ENCODE peak calls at places on chromosome 1, in seven cellular contexts. G, Z, H, I, E, C and L are unnamed samples.

GRCh38 chr1:36149973-36150295 is 648 bp upstream of the TRAPPC3 start:
- DNase-seq in I (no peak), E (no peak), H (no peak), Z (no peak), C (no peak), G (no peak), L (no peak)

GRCh38 chr1:7644906-7645750 is 126.0 kb upstream of the VAMP3 start:
- DNase-seq in Z (no peak), G (no peak), E (no peak), C (no peak), I (no peak), H (peak), L (no peak)

GRCh38 chr1:156708245-156708661 is 2.9 kb upstream of the CRABP2 start:
- DNase-seq in E (no peak), I (no peak), C (no peak), H (no peak), G (no peak), Z (no peak), L (no peak)

GRCh38 chr1:37517569-37517968 is 3.0 kb upstream of the MEAF6 start:
- DNase-seq in C (no peak), E (no peak), G (no peak), Z (no peak), I (no peak), H (no peak), L (no peak)

GRCh38 chr1:2104621-2105427 is 54.6 kb downstream of the PRKCZ start:
- DNase-seq in I (peak), Z (no peak), C (no peak), E (no peak), G (no peak), H (no peak), L (peak)

GRCh38 chr1:183218981-183219621 is 33.0 kb downstream of the LAMC2 start:
- DNase-seq in I (no peak), E (no peak), C (no peak), H (peak), Z (peak), G (peak), L (no peak)

GRCh38 chr1:212609701-212610574 is 1.4 kb downstream of the ATF3 start:
- DNase-seq in Z (no peak), G (no peak), E (no peak), I (no peak), C (no peak), H (peak), L (no peak)

GRCh38 chr1:165376041-165376810 is 19.7 kb upstream of the LMX1A start:
- DNase-seq in C (peak), Z (no peak), H (no peak), I (no peak), E (peak), G (no peak), L (peak)

GRCh38 chr1:41255978-41256377 is 13.9 kb upstream of the SCMH1 start:
- DNase-seq in E (no peak), Z (no peak), H (no peak), C (peak), I (no peak), G (no peak), L (no peak)

GRCh38 chr1:145963218-145964019 is 956 bp downstream of the ANKRD34A start:
- DNase-seq in Z (no peak), G (no peak), E (no peak), I (no peak), C (peak), H (peak), L (no peak)

GRCh38 chr1:86778510-86779218 is 74.3 kb downstream of the SH3GLB1 start:
- DNase-seq in E (no peak), C (peak), G (no peak), I (no peak), Z (no peak), H (no peak), L (no peak)

GRCh38 chr1:176866011-176866410 is 298.5 kb downstream of the ASTN1 start:
- DNase-seq in C (no peak), I (no peak), G (no peak), E (no peak), H (no peak), Z (no peak), L (no peak)

GRCh38 chr1:179164494-179164893 is 65.0 kb downstream of the ABL2 start:
- DNase-seq in H (no peak), I (no peak), Z (no peak), G (no peak), C (peak), E (no peak), L (no peak)

GRCh38 chr1:75672528-75673393 is 51.7 kb upstream of the ACADM start:
- DNase-seq in Z (no peak), G (no peak), E (no peak), C (peak), I (no peak), H (no peak), L (peak)

GRCh38 chr1:213070399-213070798 is 19.4 kb downstream of the RPS6KC1 start:
- DNase-seq in C (peak), H (peak), E (no peak), G (no peak), I (no peak), Z (peak), L (no peak)

GRCh38 chr1:22788298-22788697 is 77.7 kb downstream of the EPHB2 start:
- DNase-seq in E (no peak), H (no peak), I (no peak), Z (no peak), G (no peak), C (no peak), L (no peak)